ENCODE peak calls at places on chromosome 2, in four cellular contexts. B is lower lobe of right lung, N is keratinocyte, L is gastrocnemius medialis. O is an unnamed sample.
A peak's percentile ranks its signal among the peaks of the same experiment; 100 is the strongest.

GRCh38 chr2:168188011-168188410 is 59.4 kb downstream of the STK39 start:
- DNase-seq in N (no peak), L (no peak), B (no peak), O (no peak)

GRCh38 chr2:196677404-196677803 is 37.9 kb downstream of the CCDC150 start:
- DNase-seq in N (peak; percentile 30), L (no peak), B (no peak), O (peak; percentile 74)

GRCh38 chr2:111042772-111043771 is 77.6 kb upstream of the BCL2L11 start:
- DNase-seq in N (no peak), L (no peak), B (no peak), O (no peak)

GRCh38 chr2:61218817-61219170 is 56.8 kb downstream of the C2orf74 start:
- DNase-seq in B (no peak), L (no peak), N (no peak), O (no peak)

GRCh38 chr2:75896779-75897366 is 186.2 kb upstream of the GCFC2 start:
- DNase-seq in N (no peak), B (no peak), L (no peak), O (peak; percentile 30)

GRCh38 chr2:66534461-66534860 is 99.5 kb downstream of the MEIS1 start:
- DNase-seq in B (no peak), N (no peak), L (no peak), O (no peak)

GRCh38 chr2:57516740-57517340 is 529.8 kb upstream of the VRK2 start:
- DNase-seq in L (no peak), N (no peak), B (no peak), O (peak; percentile 24)

GRCh38 chr2:17620280-17620679 is 79.8 kb downstream of the VSNL1 start:
- DNase-seq in N (peak; percentile 36), B (no peak), L (no peak), O (peak; percentile 91)

GRCh38 chr2:182259629-182260150 is 167.1 kb downstream of the PDE1A start:
- DNase-seq in L (no peak), N (no peak), B (no peak), O (no peak)

GRCh38 chr2:43623052-43623451 is 14.0 kb upstream of the PLEKHH2 start:
- DNase-seq in N (no peak), L (no peak), B (no peak), O (no peak)

GRCh38 chr2:27150639-27151230 is 1.9 kb downstream of the TCF23 start:
- DNase-seq in L (no peak), B (no peak), N (no peak), O (no peak)

GRCh38 chr2:212953170-212953920 is 198.1 kb downstream of the IKZF2 start:
- DNase-seq in L (no peak), N (no peak), B (no peak), O (no peak)

GRCh38 chr2:218852911-218853667 is 6.5 kb upstream of the WNT6 start:
- DNase-seq in N (no peak), B (peak; percentile 71), L (no peak), O (peak; percentile 43)

GRCh38 chr2:25274868-25275574 is 66.7 kb downstream of the DNMT3A start:
- DNase-seq in L (no peak), B (peak; percentile 63), N (no peak), O (no peak)

GRCh38 chr2:236343400-236344161 is 79.4 kb upstream of the ASB18 start:
- DNase-seq in B (no peak), N (peak; percentile 53), L (no peak), O (peak; percentile 56)

GRCh38 chr2:28395334-28396061 is 2.8 kb downstream of the FOSL2 start:
- DNase-seq in N (no peak), B (peak; percentile 78), L (peak; percentile 88), O (peak; percentile 72)

GRCh38 chr2:223723954-223724411 is 113.4 kb downstream of the AP1S3 start:
- DNase-seq in N (no peak), L (no peak), B (no peak), O (no peak)
- H3K4me3 ChIP-seq in N (no peak overlapping the region), L (no peak overlapping the region), B (no peak overlapping the region), O (no peak overlapping the region)

DNA sequence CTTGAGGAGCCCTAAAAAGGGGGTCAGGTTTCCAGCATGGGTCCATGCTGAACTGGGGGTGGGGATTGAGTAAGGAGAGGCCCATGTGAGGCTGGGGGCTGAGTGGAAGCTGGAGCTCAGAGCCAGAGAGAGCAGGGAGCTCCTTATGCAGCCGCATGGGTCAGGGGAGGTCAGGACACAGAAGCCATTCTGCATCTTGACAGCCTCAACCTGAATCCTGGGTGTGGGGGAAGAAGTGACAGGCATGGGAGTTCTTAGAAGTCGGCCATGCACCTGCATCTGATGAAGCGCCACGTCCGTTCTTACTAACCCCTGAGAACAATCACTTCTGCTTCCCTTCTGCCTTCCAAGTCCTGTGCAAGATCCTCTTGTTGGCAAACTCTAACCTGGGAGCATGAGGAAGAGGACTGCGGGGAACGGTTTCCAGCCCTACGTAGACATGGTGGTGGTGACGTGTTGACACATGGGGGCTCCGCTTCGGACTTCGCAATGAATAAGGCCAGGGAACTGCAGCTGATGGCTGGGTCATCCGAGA is 22.3 kb downstream of the GNLY start:
- DNase-seq in B (no peak), N (no peak), L (no peak), O (no peak)
- H3K4me1 ChIP-seq in B (peaks cover 57% of the 10 kb centered on the region), N (no peaks in the 10 kb centered on the region), L (peaks cover 45% of the 10 kb centered on the region), O (peaks cover 4% of the 10 kb centered on the region)

GRCh38 chr2:202289394-202290204 is 24.0 kb downstream of the NOP58 start:
- DNase-seq in N (no peak), L (no peak), B (no peak), O (no peak)

GRCh38 chr2:202286595-202286994 is 21.0 kb downstream of the NOP58 start:
- DNase-seq in B (no peak), L (no peak), N (no peak), O (no peak)

GRCh38 chr2:202290970-202291369 is 25.4 kb downstream of the NOP58 start:
- DNase-seq in N (no peak), B (no peak), L (no peak), O (no peak)

DNA sequence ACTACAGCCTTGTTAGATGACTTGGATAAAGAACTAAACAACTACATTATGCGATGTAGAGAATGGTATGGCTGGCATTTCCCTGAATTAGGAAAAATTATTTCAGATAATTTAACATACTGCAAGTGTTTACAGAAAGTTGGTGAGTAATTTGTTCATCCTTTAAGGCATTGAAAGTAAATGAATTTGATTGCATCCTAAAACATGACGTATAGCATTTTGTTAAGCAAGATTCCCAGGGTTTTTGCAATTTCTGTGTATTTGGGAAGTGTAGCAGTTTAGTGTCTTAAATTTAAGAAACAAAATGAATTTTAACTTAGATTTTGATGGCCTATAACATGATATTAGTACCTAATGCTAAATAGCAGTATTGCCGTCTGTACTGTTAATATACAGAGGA is 24.8 kb downstream of the NOP58 start:
- DNase-seq in B (no peak), L (no peak), N (no peak), O (no peak)
- H3K36me3 ChIP-seq in B (peaks cover 99% of the 10 kb centered on the region), L (peaks cover 96% of the 10 kb centered on the region), N (peaks cover 21% of the 10 kb centered on the region), O (peaks cover 65% of the 10 kb centered on the region)

GRCh38 chr2:216497808-216498366 is 757 bp upstream of the RPL37A start:
- DNase-seq in N (no peak), L (no peak), B (no peak), O (no peak)

GRCh38 chr2:216495656-216496055 is 3.0 kb upstream of the RPL37A start:
- DNase-seq in L (no peak), B (no peak), N (no peak), O (no peak)

GRCh38 chr2:216498418-216499413 is at the start of gene RPL37A:
- DNase-seq in N (peak; percentile 84), B (peak; percentile 95), L (peak; percentile 87), O (peak; percentile 93)

GRCh38 chr2:216499641-216500218 is 1.1 kb downstream of the RPL37A start:
- DNase-seq in N (no peak), B (no peak), L (no peak), O (no peak)

GRCh38 chr2:216497382-216497781 is 1.3 kb upstream of the RPL37A start:
- DNase-seq in B (no peak), N (no peak), L (no peak), O (no peak)
- H3K4me3 ChIP-seq in B (peak overlapping the region; percentile 90), N (peak overlapping the region; percentile 96), L (no peak overlapping the region), O (peak overlapping the region; percentile 98)

DNA sequence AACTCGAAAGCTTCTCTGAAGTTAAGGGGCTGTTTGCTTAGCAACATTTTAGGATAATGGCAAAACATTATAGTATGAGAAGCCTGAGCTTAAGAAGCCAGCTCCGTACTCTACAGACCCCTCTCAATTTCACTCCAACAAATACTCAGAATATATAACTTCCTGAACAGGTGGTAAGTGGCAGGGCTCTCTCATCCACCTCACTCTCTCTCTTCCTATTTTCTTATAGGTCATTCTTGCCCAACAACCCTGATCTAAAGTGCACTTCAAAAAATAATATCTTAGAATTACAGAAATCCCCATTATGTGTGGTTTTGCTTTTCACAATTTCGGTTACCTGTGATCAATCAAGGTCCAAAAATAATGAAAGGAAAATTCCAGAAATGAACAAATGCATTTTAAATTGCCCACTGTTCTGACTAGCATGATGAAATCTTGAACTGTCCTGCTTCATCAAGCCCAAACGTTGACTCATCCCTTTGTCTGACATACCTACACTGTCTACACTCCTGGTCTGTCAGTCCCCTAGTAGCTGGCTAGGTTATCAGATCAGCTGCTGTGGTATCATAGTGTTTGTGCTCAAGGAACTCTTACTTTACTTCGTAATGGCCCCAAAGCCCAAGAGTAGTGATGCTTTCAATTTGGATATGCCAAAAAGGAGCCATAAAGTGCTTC is 122.8 kb upstream of the COL5A2 start:
- DNase-seq in L (no peak), N (peak; percentile 11), B (no peak), O (peak; percentile 78)
- H3K4me1 ChIP-seq in L (no peaks in the 10 kb centered on the region), N (peaks cover 18% of the 10 kb centered on the region), B (no peaks in the 10 kb centered on the region), O (peaks cover 29% of the 10 kb centered on the region)